ENCODE peak calls at places on chromosomes 5 and 9, in eight cellular contexts. One of them, this sample, is unnamed.

GRCh38 chr9:113309204-113309813 is 6.1 kb upstream of the RNF183 start:
- DNase-seq in RWPE1: peak
- DNase-seq in hepatocyte: peak
- DNase-seq in GM12865: peak
- DNase-seq in foreskin fibroblast: peak
- DNase-seq in fibroblast of pulmonary artery: peak
- DNase-seq in progenitor cell of endocrine pancreas: no peak
- DNase-seq in GM20000: peak
- DNase-seq in this sample: no peak

GRCh38 chr9:38620483-38621433 is at the start of gene ANKRD18A:
- DNase-seq in RWPE1: peak
- DNase-seq in hepatocyte: peak
- DNase-seq in GM12865: peak
- DNase-seq in foreskin fibroblast: peak
- DNase-seq in fibroblast of pulmonary artery: peak
- DNase-seq in progenitor cell of endocrine pancreas: peak
- DNase-seq in GM20000: peak
- DNase-seq in this sample: peak

GRCh38 chr9:31799953-31800609 is 584.4 kb upstream of the ACO1 start:
- DNase-seq in RWPE1: peak
- DNase-seq in hepatocyte: peak
- DNase-seq in GM12865: peak
- DNase-seq in foreskin fibroblast: peak
- DNase-seq in fibroblast of pulmonary artery: peak
- DNase-seq in progenitor cell of endocrine pancreas: no peak
- DNase-seq in GM20000: no peak
- DNase-seq in this sample: no peak

GRCh38 chr5:132239776-132240175 is 12.1 kb upstream of the P4HA2 start:
- DNase-seq in RWPE1: no peak
- DNase-seq in hepatocyte: no peak
- DNase-seq in GM12865: no peak
- DNase-seq in foreskin fibroblast: no peak
- DNase-seq in fibroblast of pulmonary artery: no peak
- DNase-seq in progenitor cell of endocrine pancreas: no peak
- DNase-seq in GM20000: no peak
- DNase-seq in this sample: no peak

GRCh38 chr5:31531543-31531887 is 378 bp downstream of the DROSHA start:
- DNase-seq in RWPE1: peak
- DNase-seq in hepatocyte: peak
- DNase-seq in GM12865: peak
- DNase-seq in foreskin fibroblast: no peak
- DNase-seq in fibroblast of pulmonary artery: peak
- DNase-seq in progenitor cell of endocrine pancreas: no peak
- DNase-seq in GM20000: peak
- DNase-seq in this sample: peak

GRCh38 chr9:137705443-137705863 is 86.6 kb downstream of the EHMT1 start:
- DNase-seq in RWPE1: no peak
- DNase-seq in hepatocyte: no peak
- DNase-seq in GM12865: peak
- DNase-seq in foreskin fibroblast: no peak
- DNase-seq in fibroblast of pulmonary artery: no peak
- DNase-seq in progenitor cell of endocrine pancreas: no peak
- DNase-seq in GM20000: peak
- DNase-seq in this sample: no peak

GRCh38 chr5:157026789-157027424 is 32.0 kb downstream of the HAVCR1 start:
- DNase-seq in RWPE1: peak
- DNase-seq in hepatocyte: peak
- DNase-seq in GM12865: peak
- DNase-seq in foreskin fibroblast: no peak
- DNase-seq in fibroblast of pulmonary artery: no peak
- DNase-seq in progenitor cell of endocrine pancreas: no peak
- DNase-seq in GM20000: no peak
- DNase-seq in this sample: no peak

GRCh38 chr9:98038958-98039357 is 17.6 kb upstream of the NANS start:
- DNase-seq in RWPE1: no peak
- DNase-seq in hepatocyte: no peak
- DNase-seq in GM12865: peak
- DNase-seq in foreskin fibroblast: no peak
- DNase-seq in fibroblast of pulmonary artery: no peak
- DNase-seq in progenitor cell of endocrine pancreas: no peak
- DNase-seq in GM20000: no peak
- DNase-seq in this sample: no peak

DNA sequence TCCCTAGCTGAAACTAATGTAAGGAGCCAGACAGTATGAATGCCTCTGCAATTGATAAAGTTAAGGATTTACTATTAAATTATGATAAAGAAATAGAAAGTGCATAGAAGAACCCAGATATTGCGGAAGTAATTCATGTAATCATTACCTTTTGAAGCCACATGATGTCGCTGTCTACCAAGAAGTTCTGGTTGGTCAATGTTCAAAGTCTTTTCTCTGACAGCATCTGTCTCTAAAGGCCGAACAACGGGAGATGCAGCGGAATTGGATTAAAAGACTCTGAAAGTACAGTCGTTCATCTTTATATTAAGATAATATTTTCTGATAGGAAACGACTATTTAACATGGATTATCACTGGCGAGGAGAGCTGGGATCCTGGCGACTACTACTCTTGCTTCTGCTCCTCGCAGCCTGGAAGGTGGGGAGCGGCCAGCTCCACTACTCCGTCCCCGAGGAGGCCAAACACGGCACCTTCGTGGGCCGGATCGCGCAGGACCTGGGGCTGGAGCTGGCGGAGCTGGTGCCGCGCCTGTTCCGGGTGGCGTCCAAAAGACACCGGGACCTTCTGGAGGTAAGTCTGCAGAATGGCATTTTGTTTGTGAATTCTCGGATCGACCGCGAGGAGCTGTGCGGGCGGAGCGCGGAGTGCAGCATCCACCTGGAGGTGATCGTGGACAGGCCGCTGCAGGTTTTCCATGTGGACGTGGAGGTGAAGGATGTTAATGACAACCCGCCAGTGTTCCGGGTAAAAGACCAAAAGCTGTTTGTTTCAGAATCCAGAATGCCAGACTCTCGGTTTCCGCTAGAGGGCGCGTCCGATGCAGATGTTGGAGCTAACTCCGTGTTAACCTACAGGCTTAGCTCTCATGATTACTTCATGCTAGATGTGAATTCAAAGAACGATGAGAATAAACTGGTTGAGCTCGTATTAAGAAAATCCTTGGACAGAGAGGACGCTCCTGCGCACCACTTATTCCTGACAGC is at the start of gene PCDHA8:
- DNase-seq in RWPE1: peak
- DNase-seq in hepatocyte: no peak
- DNase-seq in GM12865: no peak
- DNase-seq in foreskin fibroblast: no peak
- DNase-seq in fibroblast of pulmonary artery: no peak
- DNase-seq in progenitor cell of endocrine pancreas: no peak
- DNase-seq in GM20000: no peak
- DNase-seq in this sample: no peak
- TF ChIP-seq CTCF in RWPE1: peak
- TF ChIP-seq CTCF in hepatocyte: no peak
- TF ChIP-seq CTCF in GM12865: peak
- TF ChIP-seq CTCF in foreskin fibroblast: peak
- TF ChIP-seq CTCF in fibroblast of pulmonary artery: peak
- TF ChIP-seq CTCF in progenitor cell of endocrine pancreas: no peak
- TF ChIP-seq CTCF in GM20000: no peak
- TF ChIP-seq CTCF in this sample: peak

GRCh38 chr9:73067074-73067473 is 84.6 kb upstream of the ANXA1 start:
- DNase-seq in RWPE1: no peak
- DNase-seq in hepatocyte: no peak
- DNase-seq in GM12865: peak
- DNase-seq in foreskin fibroblast: no peak
- DNase-seq in fibroblast of pulmonary artery: no peak
- DNase-seq in progenitor cell of endocrine pancreas: no peak
- DNase-seq in GM20000: no peak
- DNase-seq in this sample: no peak
- TF ChIP-seq CTCF in RWPE1: no peak
- TF ChIP-seq CTCF in hepatocyte: no peak
- TF ChIP-seq CTCF in GM12865: peak
- TF ChIP-seq CTCF in foreskin fibroblast: no peak
- TF ChIP-seq CTCF in fibroblast of pulmonary artery: peak
- TF ChIP-seq CTCF in progenitor cell of endocrine pancreas: no peak
- TF ChIP-seq CTCF in GM20000: no peak
- TF ChIP-seq CTCF in this sample: no peak

DNA sequence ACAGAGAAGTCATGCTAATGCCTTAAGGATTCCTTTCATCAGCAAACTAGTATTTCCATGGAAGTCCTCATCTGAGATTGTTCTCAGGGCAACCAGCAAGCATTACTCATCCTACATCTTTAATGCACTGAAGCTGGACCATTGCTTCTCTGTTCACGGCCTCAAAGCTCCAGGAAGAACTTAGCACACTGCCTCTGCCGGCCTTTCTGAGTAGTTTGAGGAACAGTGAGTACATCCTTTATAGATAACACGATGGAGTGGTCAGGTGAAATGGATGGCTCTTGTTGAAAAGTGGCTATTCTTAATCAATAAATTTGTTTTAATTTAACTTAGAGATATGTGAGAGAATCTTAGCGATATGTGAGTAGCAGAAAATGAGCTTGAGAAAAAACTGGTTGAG is 35.8 kb downstream of the MEGF10 start:
- DNase-seq in RWPE1: no peak
- DNase-seq in hepatocyte: no peak
- DNase-seq in GM12865: no peak
- DNase-seq in foreskin fibroblast: no peak
- DNase-seq in fibroblast of pulmonary artery: no peak
- DNase-seq in progenitor cell of endocrine pancreas: no peak
- DNase-seq in GM20000: no peak
- DNase-seq in this sample: no peak
- TF ChIP-seq CTCF in RWPE1: no peak
- TF ChIP-seq CTCF in hepatocyte: no peak
- TF ChIP-seq CTCF in GM12865: no peak
- TF ChIP-seq CTCF in foreskin fibroblast: no peak
- TF ChIP-seq CTCF in fibroblast of pulmonary artery: no peak
- TF ChIP-seq CTCF in progenitor cell of endocrine pancreas: peak
- TF ChIP-seq CTCF in GM20000: no peak
- TF ChIP-seq CTCF in this sample: no peak

GRCh38 chr9:77016111-77016525 is 3.3 kb upstream of the FOXB2 start:
- DNase-seq in RWPE1: no peak
- DNase-seq in hepatocyte: no peak
- DNase-seq in GM12865: no peak
- DNase-seq in foreskin fibroblast: no peak
- DNase-seq in fibroblast of pulmonary artery: no peak
- DNase-seq in progenitor cell of endocrine pancreas: no peak
- DNase-seq in GM20000: peak
- DNase-seq in this sample: peak
- TF ChIP-seq CTCF in RWPE1: no peak
- TF ChIP-seq CTCF in hepatocyte: no peak
- TF ChIP-seq CTCF in GM12865: no peak
- TF ChIP-seq CTCF in foreskin fibroblast: no peak
- TF ChIP-seq CTCF in fibroblast of pulmonary artery: no peak
- TF ChIP-seq CTCF in progenitor cell of endocrine pancreas: peak
- TF ChIP-seq CTCF in GM20000: no peak
- TF ChIP-seq CTCF in this sample: no peak

GRCh38 chr9:115367780-115368179 is 249.8 kb upstream of the TNC start:
- DNase-seq in RWPE1: no peak
- DNase-seq in hepatocyte: no peak
- DNase-seq in GM12865: no peak
- DNase-seq in foreskin fibroblast: peak
- DNase-seq in fibroblast of pulmonary artery: peak
- DNase-seq in progenitor cell of endocrine pancreas: no peak
- DNase-seq in GM20000: no peak
- DNase-seq in this sample: no peak
- TF ChIP-seq CTCF in RWPE1: no peak
- TF ChIP-seq CTCF in hepatocyte: no peak
- TF ChIP-seq CTCF in GM12865: no peak
- TF ChIP-seq CTCF in foreskin fibroblast: no peak
- TF ChIP-seq CTCF in fibroblast of pulmonary artery: no peak
- TF ChIP-seq CTCF in progenitor cell of endocrine pancreas: no peak
- TF ChIP-seq CTCF in GM20000: no peak
- TF ChIP-seq CTCF in this sample: no peak

GRCh38 chr9:124818431-124819281 is 34.6 kb upstream of the WDR38 start:
- DNase-seq in RWPE1: peak
- DNase-seq in hepatocyte: peak
- DNase-seq in GM12865: peak
- DNase-seq in foreskin fibroblast: peak
- DNase-seq in fibroblast of pulmonary artery: no peak
- DNase-seq in progenitor cell of endocrine pancreas: no peak
- DNase-seq in GM20000: no peak
- DNase-seq in this sample: no peak
- TF ChIP-seq CTCF in RWPE1: no peak
- TF ChIP-seq CTCF in hepatocyte: no peak
- TF ChIP-seq CTCF in GM12865: no peak
- TF ChIP-seq CTCF in foreskin fibroblast: no peak
- TF ChIP-seq CTCF in fibroblast of pulmonary artery: no peak
- TF ChIP-seq CTCF in progenitor cell of endocrine pancreas: peak
- TF ChIP-seq CTCF in GM20000: no peak
- TF ChIP-seq CTCF in this sample: no peak

DNA sequence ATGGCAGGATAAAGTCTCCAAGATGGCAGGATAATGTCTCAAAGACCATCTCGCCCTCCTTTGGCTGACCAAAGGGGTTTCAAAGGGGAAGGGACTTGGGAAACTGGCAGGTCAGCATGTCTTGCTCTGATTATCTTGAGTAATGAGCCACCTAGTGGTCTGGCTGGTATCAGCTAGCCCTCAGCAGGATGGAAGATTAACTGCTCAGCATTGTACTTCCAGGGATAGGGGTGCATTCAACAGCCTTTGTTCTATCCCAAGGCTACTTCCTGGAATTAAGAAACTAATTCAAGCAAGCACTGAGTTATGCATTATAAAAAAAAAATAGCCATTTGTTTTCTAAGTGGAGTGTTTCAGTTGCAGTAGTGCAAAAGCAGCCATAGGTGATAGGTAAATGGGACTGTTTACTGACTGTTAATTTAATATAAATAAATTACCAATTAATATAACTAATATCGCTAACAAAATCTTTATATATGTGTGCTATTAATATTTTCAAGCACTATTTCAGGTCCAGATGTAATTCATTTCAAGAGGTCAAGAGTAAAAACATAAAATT is 555.5 kb downstream of the CDH9 start:
- DNase-seq in RWPE1: peak
- DNase-seq in hepatocyte: peak
- DNase-seq in GM12865: peak
- DNase-seq in foreskin fibroblast: no peak
- DNase-seq in fibroblast of pulmonary artery: peak
- DNase-seq in progenitor cell of endocrine pancreas: peak
- DNase-seq in GM20000: peak
- DNase-seq in this sample: no peak
- TF ChIP-seq CTCF in RWPE1: peak
- TF ChIP-seq CTCF in hepatocyte: peak
- TF ChIP-seq CTCF in GM12865: peak
- TF ChIP-seq CTCF in foreskin fibroblast: peak
- TF ChIP-seq CTCF in fibroblast of pulmonary artery: peak
- TF ChIP-seq CTCF in progenitor cell of endocrine pancreas: peak
- TF ChIP-seq CTCF in GM20000: peak
- TF ChIP-seq CTCF in this sample: peak